ENCODE peak calls at places on chromosomes 11 and 22, in ten cellular contexts. F is body of pancreas; N is NCI-H1417; P is astrocyte of the hippocampus; X is neural crest cell; S is NCI-H774; L is fibroblast of lung; H is T-helper 1 cell; T is non-pigmented ciliary epithelial cell; I is activated CD4-positive, alpha-beta T cell treated with anti-CD3 and anti-CD28 coated beads, Interleukin-2, amount 10 ng/mL, durations not matched to agents 7 days and 5 days. C is an unnamed sample.

GRCh38 chr11:130211781-130212401 is 52.3 kb downstream of the ST14 start:
- DNase-seq in F (peak), N (no peak), P (no peak), X (no peak), S (no peak), L (no peak), H (no peak), T (no peak), I (no peak), C (no peak)

GRCh38 chr11:119800171-119800570 is 71.2 kb upstream of the NECTIN1 start:
- DNase-seq in F (no peak), N (no peak), P (peak), X (no peak), S (no peak), L (peak), H (no peak), T (no peak), I (no peak), C (no peak)

GRCh38 chr22:46171940-46172339 is 21.6 kb downstream of the PPARA start:
- DNase-seq in F (peak), N (no peak), P (peak), X (no peak), S (no peak), L (peak), H (no peak), T (no peak), I (no peak), C (peak)

GRCh38 chr11:18151581-18151980 is 19.2 kb downstream of the MRGPRX3 start:
- DNase-seq in F (no peak), N (no peak), P (no peak), X (no peak), S (no peak), L (no peak), H (no peak), T (no peak), I (no peak), C (no peak)

GRCh38 chr11:6611092-6612007 is 666 bp downstream of the TAF10 start:
- DNase-seq in F (peak), N (peak), P (no peak), X (no peak), S (no peak), L (peak), H (no peak), T (no peak), I (peak), C (no peak)

GRCh38 chr22:46029036-46029435 is 52.1 kb upstream of the WNT7B start:
- DNase-seq in F (peak), N (no peak), P (no peak), X (no peak), S (no peak), L (no peak), H (no peak), T (no peak), I (no peak), C (no peak)

GRCh38 chr11:107669156-107669740 is 42.6 kb downstream of the SLN start:
- DNase-seq in F (no peak), N (no peak), P (no peak), X (no peak), S (no peak), L (peak), H (no peak), T (no peak), I (no peak), C (no peak)

GRCh38 chr11:96207459-96208449 is 135.2 kb downstream of the MAML2 start:
- DNase-seq in F (no peak), N (no peak), P (no peak), X (no peak), S (no peak), L (no peak), H (no peak), T (no peak), I (peak), C (peak)

GRCh38 chr11:118953265-118953664 is 2.8 kb upstream of the UPK2 start:
- DNase-seq in F (no peak), N (peak), P (peak), X (peak), S (peak), L (peak), H (no peak), T (no peak), I (peak), C (no peak)

GRCh38 chr11:73366265-73366610 is 10.0 kb upstream of the RELT start:
- DNase-seq in F (no peak), N (no peak), P (no peak), X (no peak), S (no peak), L (no peak), H (peak), T (no peak), I (peak), C (no peak)

GRCh38 chr22:24426859-24427499 is 420 bp upstream of the ADORA2A start:
- DNase-seq in F (no peak), N (no peak), P (no peak), X (no peak), S (no peak), L (no peak), H (no peak), T (no peak), I (no peak), C (no peak)

GRCh38 chr11:11027271-11027670 is 169.4 kb upstream of the ZBED5 start:
- DNase-seq in F (no peak), N (no peak), P (peak), X (no peak), S (no peak), L (peak), H (no peak), T (peak), I (no peak), C (no peak)

GRCh38 chr22:46070722-46071450 is 79.4 kb upstream of the PPARA start:
- DNase-seq in F (peak), N (no peak), P (peak), X (no peak), S (peak), L (peak), H (no peak), T (no peak), I (peak), C (peak)

GRCh38 chr22:49320714-49321476 is 506.8 kb downstream of the BRD1 start:
- DNase-seq in F (no peak), N (no peak), P (no peak), X (no peak), S (no peak), L (no peak), H (no peak), T (no peak), I (no peak), C (no peak)

GRCh38 chr11:17986007-17986710 is 26.7 kb downstream of the SERGEF start:
- DNase-seq in F (no peak), N (no peak), P (peak), X (no peak), S (no peak), L (peak), H (no peak), T (no peak), I (no peak), C (no peak)

GRCh38 chr22:41442240-41442792 is 4.3 kb downstream of the TOB2 start:
- DNase-seq in F (no peak), N (no peak), P (no peak), X (no peak), S (no peak), L (no peak), H (no peak), T (no peak), I (no peak), C (no peak)